ENCODE peak calls at places on chromosomes 2 and 18, in five cellular contexts. D is stimulated activated CD4-positive, alpha-beta T cell treated with anti-CD3 and anti-CD28 coated beads, TNF-alpha, amount 100 ng/mL, for 24 hours; O is HCT116; R is NCI-H774; C is HTR-8/SVneo. S is an unnamed sample.

GRCh38 chr18:2459886-2460285 is 111.4 kb downstream of the METTL4 start:
- DNase-seq in C (no peak), R (no peak), O (no peak), D (no peak), S (peak)

GRCh38 chr2:64697286-64698023 is 43.7 kb upstream of the SERTAD2 start:
- DNase-seq in R (no peak), O (no peak), C (no peak), D (no peak), S (peak)

GRCh38 chr2:238938460-238939055 is 90.7 kb downstream of the TWIST2 start:
- DNase-seq in O (no peak), R (no peak), C (no peak), D (no peak), S (no peak)

GRCh38 chr2:85199692-85200091 is 66.5 kb downstream of the TCF7L1 start:
- DNase-seq in D (no peak), O (no peak), R (no peak), C (no peak), S (peak)

GRCh38 chr2:83689402-83689801 is 769.7 kb downstream of the SUCLG1 start:
- DNase-seq in O (peak), C (no peak), D (no peak), R (no peak), S (no peak)

GRCh38 chr18:45014047-45014501 is 333.4 kb downstream of the SETBP1 start:
- DNase-seq in C (peak), O (no peak), R (no peak), D (no peak), S (peak)

GRCh38 chr2:234701421-234701820 is 204.5 kb upstream of the ARL4C start:
- DNase-seq in R (no peak), C (no peak), O (no peak), D (no peak), S (no peak)

GRCh38 chr2:240146141-240146561 is 5.7 kb upstream of the OTOS start:
- DNase-seq in O (no peak), C (no peak), D (no peak), R (no peak), S (no peak)

GRCh38 chr2:217404236-217404760 is 544.4 kb upstream of the TNP1 start:
- DNase-seq in C (no peak), R (no peak), D (no peak), O (no peak), S (no peak)

GRCh38 chr2:45269149-45269793 is 260.0 kb upstream of the SIX2 start:
- DNase-seq in R (no peak), O (no peak), D (no peak), C (no peak), S (peak)

GRCh38 chr2:239640676-239641580 is 240.1 kb upstream of the HDAC4 start:
- DNase-seq in R (no peak), C (no peak), D (no peak), O (no peak), S (no peak)

GRCh38 chr2:241225983-241226382 is 37.5 kb downstream of the ANO7 start:
- DNase-seq in C (no peak), R (no peak), D (no peak), O (no peak), S (no peak)

GRCh38 chr2:123769001-123769400 is 256.1 kb upstream of the CNTNAP5 start:
- DNase-seq in C (no peak), D (no peak), O (no peak), R (no peak), S (no peak)

GRCh38 chr18:43916984-43917383 is 639.7 kb upstream of the SYT4 start:
- DNase-seq in D (no peak), C (no peak), O (no peak), R (no peak), S (no peak)

S was measured in iris pigment epithelial cell.